ENCODE peak calls at places on chromosomes 4 and X, in four cellular contexts. One of them, this sample, is unnamed.

GRCh38 chr4:52244773-52245360 is 193.8 kb downstream of the SPATA18 start:
- DNase-seq in progenitor cell of endocrine pancreas: no peak
- DNase-seq in foreskin fibroblast: peak; percentile 10
- DNase-seq in OCI-LY7: no peak
- DNase-seq in this sample: no peak

GRCh38 chrX:2692221-2693122 is 1.4 kb downstream of the CD99 start:
- DNase-seq in progenitor cell of endocrine pancreas: no peak
- DNase-seq in foreskin fibroblast: peak; percentile 65
- DNase-seq in OCI-LY7: peak; percentile 38
- DNase-seq in this sample: no peak

GRCh38 chr4:157048248-157048647 is 27.7 kb upstream of the GLRB start:
- DNase-seq in progenitor cell of endocrine pancreas: no peak
- DNase-seq in foreskin fibroblast: peak; percentile 91
- DNase-seq in OCI-LY7: no peak
- DNase-seq in this sample: no peak

GRCh38 chr4:4254179-4254578 is 6.2 kb upstream of the TMEM128 start:
- DNase-seq in progenitor cell of endocrine pancreas: no peak
- DNase-seq in foreskin fibroblast: no peak
- DNase-seq in OCI-LY7: no peak
- DNase-seq in this sample: no peak

GRCh38 chrX:29813174-29813573 is 402.2 kb upstream of the MAGEB2 start:
- DNase-seq in progenitor cell of endocrine pancreas: no peak
- DNase-seq in foreskin fibroblast: no peak
- DNase-seq in OCI-LY7: no peak
- DNase-seq in this sample: no peak

GRCh38 chr4:18247189-18247588 is 225.6 kb upstream of the LCORL start:
- DNase-seq in progenitor cell of endocrine pancreas: no peak
- DNase-seq in foreskin fibroblast: no peak
- DNase-seq in OCI-LY7: peak; percentile 35
- DNase-seq in this sample: no peak

GRCh38 chr4:25098964-25099843 is 61.0 kb downstream of the SEPSECS start:
- DNase-seq in progenitor cell of endocrine pancreas: no peak
- DNase-seq in foreskin fibroblast: peak; percentile 74
- DNase-seq in OCI-LY7: no peak
- DNase-seq in this sample: no peak

GRCh38 chr4:100311181-100311580 is 120.9 kb upstream of the DDIT4L start:
- DNase-seq in progenitor cell of endocrine pancreas: no peak
- DNase-seq in foreskin fibroblast: peak; percentile 27
- DNase-seq in OCI-LY7: no peak
- DNase-seq in this sample: no peak

GRCh38 chrX:97751735-97752134 is 868.0 kb downstream of the RPA4 start:
- DNase-seq in progenitor cell of endocrine pancreas: no peak
- DNase-seq in foreskin fibroblast: no peak
- DNase-seq in OCI-LY7: no peak
- DNase-seq in this sample: no peak

GRCh38 chr4:8283161-8283560 is 13.6 kb downstream of the HTRA3 start:
- DNase-seq in progenitor cell of endocrine pancreas: no peak
- DNase-seq in foreskin fibroblast: no peak
- DNase-seq in OCI-LY7: no peak
- DNase-seq in this sample: peak; percentile 13

GRCh38 chr4:108492816-108493595 is 127.4 kb upstream of the RPL34 start:
- DNase-seq in progenitor cell of endocrine pancreas: peak; percentile 15
- DNase-seq in foreskin fibroblast: peak; percentile 30
- DNase-seq in OCI-LY7: peak; percentile 39
- DNase-seq in this sample: peak; percentile 25

GRCh38 chr4:17072483-17072882 is 174.0 kb upstream of the LDB2 start:
- DNase-seq in progenitor cell of endocrine pancreas: no peak
- DNase-seq in foreskin fibroblast: no peak
- DNase-seq in OCI-LY7: no peak
- DNase-seq in this sample: no peak

GRCh38 chrX:38275615-38276014 is 51.7 kb downstream of the RPGR start:
- DNase-seq in progenitor cell of endocrine pancreas: no peak
- DNase-seq in foreskin fibroblast: peak; percentile 84
- DNase-seq in OCI-LY7: no peak
- DNase-seq in this sample: no peak

GRCh38 chrX:7132335-7133035 is 15.0 kb upstream of the STS start:
- DNase-seq in progenitor cell of endocrine pancreas: peak; percentile 17
- DNase-seq in foreskin fibroblast: peak; percentile 81
- DNase-seq in OCI-LY7: peak; percentile 69
- DNase-seq in this sample: peak; percentile 35

GRCh38 chr4:187602339-187603092 is 393.1 kb upstream of the ZFP42 start:
- DNase-seq in progenitor cell of endocrine pancreas: no peak
- DNase-seq in foreskin fibroblast: peak; percentile 28
- DNase-seq in OCI-LY7: no peak
- DNase-seq in this sample: no peak

GRCh38 chr4:94758141-94758699 is 465 bp downstream of the BMPR1B start:
- DNase-seq in progenitor cell of endocrine pancreas: peak; percentile 60
- DNase-seq in foreskin fibroblast: peak; percentile 58
- DNase-seq in OCI-LY7: no peak
- DNase-seq in this sample: peak; percentile 72

GRCh38 chrX:69501433-69501832 is 2.7 kb upstream of the NALF2 start:
- DNase-seq in progenitor cell of endocrine pancreas: peak; percentile 29
- DNase-seq in foreskin fibroblast: no peak
- DNase-seq in OCI-LY7: peak; percentile 72
- DNase-seq in this sample: peak; percentile 60

GRCh38 chr4:52833941-52834525 is 28.1 kb upstream of the RASL11B start:
- DNase-seq in progenitor cell of endocrine pancreas: no peak
- DNase-seq in foreskin fibroblast: peak; percentile 37
- DNase-seq in OCI-LY7: no peak
- DNase-seq in this sample: no peak

DNA sequence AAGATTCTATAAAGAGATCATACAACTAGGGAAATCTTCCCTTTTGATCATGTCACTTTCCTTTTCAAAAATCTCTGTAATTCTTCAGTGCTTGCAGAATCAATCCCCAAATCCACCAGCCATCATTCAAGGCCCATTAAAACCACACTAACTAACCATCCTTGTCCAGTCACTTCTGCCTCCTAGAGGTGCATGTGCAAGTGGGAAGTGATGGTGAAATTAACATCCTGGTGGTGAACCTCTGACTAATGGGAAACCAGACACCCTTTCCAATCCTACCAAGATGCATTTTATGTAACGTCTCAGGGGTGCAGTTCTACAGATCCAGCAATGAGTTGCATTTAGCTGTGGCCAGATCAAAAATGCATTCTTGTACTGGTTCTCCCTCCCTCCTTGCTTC is 341.8 kb downstream of the RAPGEF2 start:
- DNase-seq in progenitor cell of endocrine pancreas: no peak
- DNase-seq in foreskin fibroblast: peak; percentile 18
- DNase-seq in OCI-LY7: no peak
- DNase-seq in this sample: no peak
- TF ChIP-seq CTCF in progenitor cell of endocrine pancreas: no peak
- TF ChIP-seq CTCF in foreskin fibroblast: no peak
- TF ChIP-seq CTCF in OCI-LY7: no peak
- TF ChIP-seq CTCF in this sample: no peak

GRCh38 chr4:158496030-158496741 is 25.5 kb upstream of the RXFP1 start:
- DNase-seq in progenitor cell of endocrine pancreas: peak; percentile 26
- DNase-seq in foreskin fibroblast: no peak
- DNase-seq in OCI-LY7: peak; percentile 14
- DNase-seq in this sample: peak; percentile 63
- TF ChIP-seq CTCF in progenitor cell of endocrine pancreas: peak; percentile 61
- TF ChIP-seq CTCF in foreskin fibroblast: peak; percentile 35
- TF ChIP-seq CTCF in OCI-LY7: peak; percentile 67
- TF ChIP-seq CTCF in this sample: peak; percentile 67

GRCh38 chr4:165384608-165385007 is 5.8 kb downstream of the CPE start:
- DNase-seq in progenitor cell of endocrine pancreas: no peak
- DNase-seq in foreskin fibroblast: peak; percentile 83
- DNase-seq in OCI-LY7: no peak
- DNase-seq in this sample: no peak
- TF ChIP-seq CTCF in progenitor cell of endocrine pancreas: peak; percentile 50
- TF ChIP-seq CTCF in foreskin fibroblast: no peak
- TF ChIP-seq CTCF in OCI-LY7: peak; percentile 58
- TF ChIP-seq CTCF in this sample: peak; percentile 64

DNA sequence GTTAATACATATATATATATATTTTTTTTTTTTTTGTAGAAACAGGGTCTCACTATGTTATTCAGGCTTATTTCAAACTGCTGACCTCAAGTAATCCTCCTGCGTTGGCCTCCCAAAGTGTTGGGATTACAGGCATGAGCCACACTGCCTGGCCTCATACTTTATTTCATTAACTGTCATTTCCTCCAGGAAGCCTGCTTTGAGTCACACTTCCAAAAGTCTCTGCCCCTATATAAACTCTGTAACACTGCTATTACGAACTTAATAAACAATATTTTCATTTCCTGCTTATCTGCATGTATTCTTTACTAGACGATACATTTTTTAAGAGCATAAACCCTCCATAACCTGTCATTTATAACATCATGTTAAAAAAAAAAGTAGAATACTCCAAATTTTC is 167.2 kb downstream of the WDFY3 start:
- DNase-seq in progenitor cell of endocrine pancreas: no peak
- DNase-seq in foreskin fibroblast: no peak
- DNase-seq in OCI-LY7: no peak
- DNase-seq in this sample: no peak
- TF ChIP-seq CTCF in progenitor cell of endocrine pancreas: no peak
- TF ChIP-seq CTCF in foreskin fibroblast: no peak
- TF ChIP-seq CTCF in OCI-LY7: no peak
- TF ChIP-seq CTCF in this sample: no peak

GRCh38 chr4:73435984-73436383 is at the start of gene AFP:
- DNase-seq in progenitor cell of endocrine pancreas: no peak
- DNase-seq in foreskin fibroblast: no peak
- DNase-seq in OCI-LY7: no peak
- DNase-seq in this sample: no peak

GRCh38 chr4:73432169-73433000 is 3.6 kb upstream of the AFP start:
- DNase-seq in progenitor cell of endocrine pancreas: no peak
- DNase-seq in foreskin fibroblast: no peak
- DNase-seq in OCI-LY7: no peak
- DNase-seq in this sample: no peak

GRCh38 chr4:73433140-73433539 is 2.9 kb upstream of the AFP start:
- DNase-seq in progenitor cell of endocrine pancreas: no peak
- DNase-seq in foreskin fibroblast: no peak
- DNase-seq in OCI-LY7: no peak
- DNase-seq in this sample: no peak

GRCh38 chr4:73431813-73432168 is 4.2 kb upstream of the AFP start:
- DNase-seq in progenitor cell of endocrine pancreas: no peak
- DNase-seq in foreskin fibroblast: no peak
- DNase-seq in OCI-LY7: no peak
- DNase-seq in this sample: no peak

GRCh38 chr4:73434311-73434710 is 1.7 kb upstream of the AFP start:
- DNase-seq in progenitor cell of endocrine pancreas: no peak
- DNase-seq in foreskin fibroblast: peak; percentile 19
- DNase-seq in OCI-LY7: peak; percentile 20
- DNase-seq in this sample: no peak
- TF ChIP-seq CTCF in progenitor cell of endocrine pancreas: peak; percentile 44
- TF ChIP-seq CTCF in foreskin fibroblast: peak; percentile 24
- TF ChIP-seq CTCF in OCI-LY7: peak; percentile 79
- TF ChIP-seq CTCF in this sample: peak; percentile 78

GRCh38 chr4:133154725-133155124 is 5.6 kb downstream of the PCDH10 start:
- DNase-seq in progenitor cell of endocrine pancreas: no peak
- DNase-seq in foreskin fibroblast: peak; percentile 62
- DNase-seq in OCI-LY7: peak; percentile 2
- DNase-seq in this sample: peak; percentile 33
- TF ChIP-seq CTCF in progenitor cell of endocrine pancreas: peak; percentile 80
- TF ChIP-seq CTCF in foreskin fibroblast: peak; percentile 74
- TF ChIP-seq CTCF in OCI-LY7: peak; percentile 69
- TF ChIP-seq CTCF in this sample: peak; percentile 65

DNA sequence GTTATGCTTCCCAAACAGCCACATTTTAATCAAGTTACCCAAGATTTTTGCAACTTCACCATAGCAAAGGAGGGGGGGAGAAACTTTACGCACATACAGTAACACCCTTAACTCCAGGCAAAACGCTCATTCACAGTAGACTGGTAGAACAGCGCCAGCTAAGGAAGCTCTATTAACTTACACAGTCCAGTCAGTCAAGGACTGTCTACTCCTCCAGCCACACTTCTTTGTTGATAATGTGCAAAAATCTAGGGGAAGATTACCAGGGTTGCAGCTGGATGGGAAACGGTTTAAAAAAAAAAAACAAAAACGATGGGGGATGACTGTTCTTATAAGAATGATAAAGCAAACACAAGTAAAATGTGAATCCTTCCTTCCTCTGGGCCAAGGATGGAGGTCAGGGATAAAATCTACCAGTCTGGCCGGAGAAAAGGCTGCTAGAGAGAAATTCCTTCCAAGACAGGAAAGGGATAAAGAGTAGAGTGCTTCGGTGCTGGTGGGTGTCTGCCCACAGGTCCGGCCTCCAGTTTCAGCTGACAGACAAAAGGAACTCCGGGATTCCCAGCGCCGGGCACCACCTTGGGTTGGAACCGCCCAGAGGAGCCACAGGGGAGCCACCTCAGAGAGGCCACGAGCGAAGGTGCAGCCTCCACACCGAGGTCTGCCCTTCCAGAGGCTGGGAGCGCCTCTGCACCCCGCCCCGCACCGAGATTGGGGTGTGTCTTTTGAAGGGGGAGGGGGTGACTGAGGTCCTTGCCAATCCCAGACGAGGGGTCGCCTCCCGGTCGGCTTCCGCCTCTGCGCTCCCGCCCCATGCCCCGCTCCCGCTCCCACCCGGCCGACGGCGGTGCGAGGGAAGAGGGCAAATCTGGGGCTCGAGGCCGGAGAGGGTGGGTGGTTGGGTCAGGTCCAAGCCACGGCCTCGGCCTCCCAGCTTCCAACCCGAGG is 789 bp downstream of the ANKRD50 start:
- DNase-seq in progenitor cell of endocrine pancreas: no peak
- DNase-seq in foreskin fibroblast: peak; percentile 78
- DNase-seq in OCI-LY7: peak; percentile 4
- DNase-seq in this sample: peak; percentile 82
- TF ChIP-seq CTCF in progenitor cell of endocrine pancreas: no peak
- TF ChIP-seq CTCF in foreskin fibroblast: peak; percentile 9
- TF ChIP-seq CTCF in OCI-LY7: no peak
- TF ChIP-seq CTCF in this sample: no peak

GRCh38 chr4:183721207-183722081 is 62.4 kb downstream of the TRAPPC11 start:
- DNase-seq in progenitor cell of endocrine pancreas: no peak
- DNase-seq in foreskin fibroblast: peak; percentile 73
- DNase-seq in OCI-LY7: no peak
- DNase-seq in this sample: peak; percentile 45
- TF ChIP-seq CTCF in progenitor cell of endocrine pancreas: peak; percentile 47
- TF ChIP-seq CTCF in foreskin fibroblast: peak; percentile 48
- TF ChIP-seq CTCF in OCI-LY7: no peak
- TF ChIP-seq CTCF in this sample: no peak

DNA sequence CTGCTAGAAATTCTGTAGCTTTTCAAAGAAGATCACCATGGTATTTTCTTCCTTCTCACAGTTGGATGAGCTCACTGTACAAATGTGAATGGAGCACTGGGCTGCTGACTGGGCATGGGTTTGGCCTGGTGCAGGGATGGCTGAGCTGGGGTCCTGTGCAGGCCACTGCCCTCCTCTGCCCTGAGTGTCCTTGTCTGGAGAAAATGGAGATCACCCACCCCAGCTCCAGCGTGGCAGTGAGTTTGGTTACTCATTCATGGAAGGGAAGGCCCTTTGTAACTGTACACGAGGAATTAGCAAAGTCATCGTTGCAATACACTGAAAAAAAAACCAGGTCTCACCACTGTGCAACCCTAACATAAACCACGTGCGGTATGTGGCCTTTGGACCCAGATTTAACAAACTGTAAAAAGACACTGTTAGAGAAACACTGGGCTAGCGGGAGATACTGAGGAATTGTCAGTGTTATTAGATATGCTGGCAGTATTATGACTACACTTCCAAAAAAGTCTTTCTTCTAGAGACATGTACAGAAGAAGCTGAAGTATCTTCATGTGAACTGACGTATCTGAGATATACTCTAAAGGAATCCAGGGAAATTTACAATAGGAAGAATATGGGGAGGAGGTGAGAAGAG is 16.1 kb upstream of the TBC1D14 start:
- DNase-seq in progenitor cell of endocrine pancreas: no peak
- DNase-seq in foreskin fibroblast: peak; percentile 24
- DNase-seq in OCI-LY7: no peak
- DNase-seq in this sample: no peak
- TF ChIP-seq CTCF in progenitor cell of endocrine pancreas: no peak
- TF ChIP-seq CTCF in foreskin fibroblast: no peak
- TF ChIP-seq CTCF in OCI-LY7: no peak
- TF ChIP-seq CTCF in this sample: no peak

This sample was measured in glutamatergic neuron.